ENCODE peak calls at places on chromosome 20, in seven cellular contexts. One of them, this sample, is unnamed.

GRCh38 chr20:297925-298754 is 770 bp downstream of the ZCCHC3 start:
- DNase-seq in activated T-cell treated with anti-CD3 and anti-CD28 coated beads for 1 hour: peak
- DNase-seq in HFF-Myc: no peak
- DNase-seq in Right ventricle myocardium inferior: peak
- DNase-seq in RWPE1: peak
- DNase-seq in ureter: peak
- DNase-seq in stimulated activated CD4-positive, alpha-beta T cell treated with anti-CD3 and anti-CD28 coated beads, Interleukin-4, amount 100 ng/mL, for 48 hours: peak
- DNase-seq in this sample: peak

GRCh38 chr20:19926581-19926980 is 90.6 kb upstream of the NAA20 start:
- DNase-seq in activated T-cell treated with anti-CD3 and anti-CD28 coated beads for 1 hour: no peak
- DNase-seq in HFF-Myc: no peak
- DNase-seq in Right ventricle myocardium inferior: no peak
- DNase-seq in RWPE1: no peak
- DNase-seq in ureter: no peak
- DNase-seq in stimulated activated CD4-positive, alpha-beta T cell treated with anti-CD3 and anti-CD28 coated beads, Interleukin-4, amount 100 ng/mL, for 48 hours: no peak
- DNase-seq in this sample: no peak

GRCh38 chr20:34516038-34516873 is at the start of gene DYNLRB1:
- DNase-seq in activated T-cell treated with anti-CD3 and anti-CD28 coated beads for 1 hour: peak
- DNase-seq in HFF-Myc: peak
- DNase-seq in Right ventricle myocardium inferior: peak
- DNase-seq in RWPE1: peak
- DNase-seq in ureter: peak
- DNase-seq in stimulated activated CD4-positive, alpha-beta T cell treated with anti-CD3 and anti-CD28 coated beads, Interleukin-4, amount 100 ng/mL, for 48 hours: peak
- DNase-seq in this sample: peak

GRCh38 chr20:63329331-63330083 is 31.6 kb downstream of the CHRNA4 start:
- DNase-seq in activated T-cell treated with anti-CD3 and anti-CD28 coated beads for 1 hour: no peak
- DNase-seq in HFF-Myc: no peak
- DNase-seq in Right ventricle myocardium inferior: peak
- DNase-seq in RWPE1: no peak
- DNase-seq in ureter: no peak
- DNase-seq in stimulated activated CD4-positive, alpha-beta T cell treated with anti-CD3 and anti-CD28 coated beads, Interleukin-4, amount 100 ng/mL, for 48 hours: no peak
- DNase-seq in this sample: peak

GRCh38 chr20:381581-382290 is 1.2 kb downstream of the TRIB3 start:
- DNase-seq in activated T-cell treated with anti-CD3 and anti-CD28 coated beads for 1 hour: peak
- DNase-seq in HFF-Myc: peak
- DNase-seq in Right ventricle myocardium inferior: peak
- DNase-seq in RWPE1: peak
- DNase-seq in ureter: peak
- DNase-seq in stimulated activated CD4-positive, alpha-beta T cell treated with anti-CD3 and anti-CD28 coated beads, Interleukin-4, amount 100 ng/mL, for 48 hours: peak
- DNase-seq in this sample: peak

GRCh38 chr20:25282034-25282781 is 34.3 kb downstream of the PYGB start:
- DNase-seq in activated T-cell treated with anti-CD3 and anti-CD28 coated beads for 1 hour: no peak
- DNase-seq in HFF-Myc: no peak
- DNase-seq in Right ventricle myocardium inferior: peak
- DNase-seq in RWPE1: no peak
- DNase-seq in ureter: peak
- DNase-seq in stimulated activated CD4-positive, alpha-beta T cell treated with anti-CD3 and anti-CD28 coated beads, Interleukin-4, amount 100 ng/mL, for 48 hours: no peak
- DNase-seq in this sample: peak

GRCh38 chr20:63626424-63627128 is at the start of gene GMEB2:
- DNase-seq in activated T-cell treated with anti-CD3 and anti-CD28 coated beads for 1 hour: no peak
- DNase-seq in HFF-Myc: no peak
- DNase-seq in Right ventricle myocardium inferior: peak
- DNase-seq in RWPE1: peak
- DNase-seq in ureter: peak
- DNase-seq in stimulated activated CD4-positive, alpha-beta T cell treated with anti-CD3 and anti-CD28 coated beads, Interleukin-4, amount 100 ng/mL, for 48 hours: peak
- DNase-seq in this sample: peak

GRCh38 chr20:47274449-47275108 is 81.9 kb downstream of the ZMYND8 start:
- DNase-seq in activated T-cell treated with anti-CD3 and anti-CD28 coated beads for 1 hour: no peak
- DNase-seq in HFF-Myc: peak
- DNase-seq in Right ventricle myocardium inferior: no peak
- DNase-seq in RWPE1: peak
- DNase-seq in ureter: no peak
- DNase-seq in stimulated activated CD4-positive, alpha-beta T cell treated with anti-CD3 and anti-CD28 coated beads, Interleukin-4, amount 100 ng/mL, for 48 hours: peak
- DNase-seq in this sample: no peak

GRCh38 chr20:19817017-19817416 is 59.0 kb downstream of the RIN2 start:
- DNase-seq in activated T-cell treated with anti-CD3 and anti-CD28 coated beads for 1 hour: no peak
- DNase-seq in HFF-Myc: peak
- DNase-seq in Right ventricle myocardium inferior: no peak
- DNase-seq in RWPE1: peak
- DNase-seq in ureter: no peak
- DNase-seq in stimulated activated CD4-positive, alpha-beta T cell treated with anti-CD3 and anti-CD28 coated beads, Interleukin-4, amount 100 ng/mL, for 48 hours: no peak
- DNase-seq in this sample: no peak

GRCh38 chr20:44776977-44777376 is 31.3 kb downstream of the KCNK15 start:
- DNase-seq in activated T-cell treated with anti-CD3 and anti-CD28 coated beads for 1 hour: no peak
- DNase-seq in HFF-Myc: no peak
- DNase-seq in Right ventricle myocardium inferior: no peak
- DNase-seq in RWPE1: peak
- DNase-seq in ureter: no peak
- DNase-seq in stimulated activated CD4-positive, alpha-beta T cell treated with anti-CD3 and anti-CD28 coated beads, Interleukin-4, amount 100 ng/mL, for 48 hours: no peak
- DNase-seq in this sample: no peak

GRCh38 chr20:17555106-17555505 is 14.8 kb upstream of the DSTN start:
- DNase-seq in activated T-cell treated with anti-CD3 and anti-CD28 coated beads for 1 hour: no peak
- DNase-seq in HFF-Myc: no peak
- DNase-seq in Right ventricle myocardium inferior: no peak
- DNase-seq in RWPE1: no peak
- DNase-seq in ureter: no peak
- DNase-seq in stimulated activated CD4-positive, alpha-beta T cell treated with anti-CD3 and anti-CD28 coated beads, Interleukin-4, amount 100 ng/mL, for 48 hours: no peak
- DNase-seq in this sample: no peak

GRCh38 chr20:20019123-20019522 is 2.0 kb downstream of the NAA20 start:
- DNase-seq in activated T-cell treated with anti-CD3 and anti-CD28 coated beads for 1 hour: no peak
- DNase-seq in HFF-Myc: no peak
- DNase-seq in Right ventricle myocardium inferior: no peak
- DNase-seq in RWPE1: peak
- DNase-seq in ureter: no peak
- DNase-seq in stimulated activated CD4-positive, alpha-beta T cell treated with anti-CD3 and anti-CD28 coated beads, Interleukin-4, amount 100 ng/mL, for 48 hours: no peak
- DNase-seq in this sample: no peak

GRCh38 chr20:48143435-48144081 is 358.3 kb upstream of the SULF2 start:
- DNase-seq in activated T-cell treated with anti-CD3 and anti-CD28 coated beads for 1 hour: no peak
- DNase-seq in HFF-Myc: no peak
- DNase-seq in Right ventricle myocardium inferior: no peak
- DNase-seq in RWPE1: no peak
- DNase-seq in ureter: no peak
- DNase-seq in stimulated activated CD4-positive, alpha-beta T cell treated with anti-CD3 and anti-CD28 coated beads, Interleukin-4, amount 100 ng/mL, for 48 hours: no peak
- DNase-seq in this sample: no peak

GRCh38 chr20:12927489-12927888 is 81.3 kb upstream of the SPTLC3 start:
- DNase-seq in activated T-cell treated with anti-CD3 and anti-CD28 coated beads for 1 hour: no peak
- DNase-seq in HFF-Myc: no peak
- DNase-seq in Right ventricle myocardium inferior: no peak
- DNase-seq in RWPE1: no peak
- DNase-seq in ureter: no peak
- DNase-seq in stimulated activated CD4-positive, alpha-beta T cell treated with anti-CD3 and anti-CD28 coated beads, Interleukin-4, amount 100 ng/mL, for 48 hours: no peak
- DNase-seq in this sample: no peak

GRCh38 chr20:10093087-10093591 is 58.4 kb downstream of the ANKEF1 start:
- DNase-seq in activated T-cell treated with anti-CD3 and anti-CD28 coated beads for 1 hour: no peak
- DNase-seq in HFF-Myc: peak
- DNase-seq in Right ventricle myocardium inferior: no peak
- DNase-seq in RWPE1: peak
- DNase-seq in ureter: no peak
- DNase-seq in stimulated activated CD4-positive, alpha-beta T cell treated with anti-CD3 and anti-CD28 coated beads, Interleukin-4, amount 100 ng/mL, for 48 hours: no peak
- DNase-seq in this sample: no peak

This sample was measured in kidney.